ENCODE peak calls at places on chromosomes 11 and 22, in six cellular contexts. One of them, this sample, is unnamed.

GRCh38 chr11:131037873-131038272 is 121.6 kb upstream of the SNX19 start:
- DNase-seq in AG09319: no peak
- DNase-seq in neural progenitor cell: peak
- DNase-seq in WTC11: no peak
- DNase-seq in heart right ventricle: no peak
- DNase-seq in psoas muscle: no peak
- DNase-seq in this sample: no peak

GRCh38 chr11:12674936-12675696 is 895 bp downstream of the TEAD1 start:
- DNase-seq in WTC11: peak
- DNase-seq in heart right ventricle: peak
- DNase-seq in psoas muscle: peak
- DNase-seq in neural progenitor cell: peak
- DNase-seq in AG09319: no peak
- DNase-seq in this sample: peak

GRCh38 chr22:16962501-16962900 is 45.5 kb downstream of the GAB4 start:
- DNase-seq in AG09319: no peak
- DNase-seq in psoas muscle: no peak
- DNase-seq in WTC11: no peak
- DNase-seq in neural progenitor cell: no peak
- DNase-seq in heart right ventricle: no peak
- DNase-seq in this sample: no peak

GRCh38 chr22:27906241-27906640 is 12.8 kb downstream of the PITPNB start:
- DNase-seq in WTC11: no peak
- DNase-seq in neural progenitor cell: no peak
- DNase-seq in psoas muscle: no peak
- DNase-seq in heart right ventricle: no peak
- DNase-seq in AG09319: no peak
- DNase-seq in this sample: no peak

GRCh38 chr11:76327756-76328388 is 53.1 kb downstream of the THAP12 start:
- DNase-seq in neural progenitor cell: no peak
- DNase-seq in AG09319: no peak
- DNase-seq in heart right ventricle: no peak
- DNase-seq in psoas muscle: no peak
- DNase-seq in WTC11: no peak
- DNase-seq in this sample: no peak

GRCh38 chr11:132913295-132913694 is 619.0 kb downstream of the OPCML start:
- DNase-seq in heart right ventricle: no peak
- DNase-seq in neural progenitor cell: no peak
- DNase-seq in psoas muscle: no peak
- DNase-seq in AG09319: no peak
- DNase-seq in WTC11: no peak
- DNase-seq in this sample: no peak

GRCh38 chr22:30040499-30041055 is 39.7 kb upstream of the HORMAD2 start:
- DNase-seq in WTC11: no peak
- DNase-seq in AG09319: no peak
- DNase-seq in heart right ventricle: no peak
- DNase-seq in neural progenitor cell: no peak
- DNase-seq in psoas muscle: no peak
- DNase-seq in this sample: no peak

GRCh38 chr11:60164550-60165075 is 18.3 kb downstream of the MS4A6A start:
- DNase-seq in AG09319: no peak
- DNase-seq in WTC11: no peak
- DNase-seq in neural progenitor cell: no peak
- DNase-seq in psoas muscle: no peak
- DNase-seq in heart right ventricle: no peak
- DNase-seq in this sample: no peak

GRCh38 chr11:13850256-13851010 is 112.1 kb upstream of the SPON1 start:
- DNase-seq in heart right ventricle: no peak
- DNase-seq in psoas muscle: no peak
- DNase-seq in WTC11: no peak
- DNase-seq in AG09319: no peak
- DNase-seq in neural progenitor cell: no peak
- DNase-seq in this sample: no peak

GRCh38 chr11:94895451-94895850 is 77.9 kb downstream of the CWC15 start:
- DNase-seq in heart right ventricle: no peak
- DNase-seq in AG09319: no peak
- DNase-seq in neural progenitor cell: no peak
- DNase-seq in WTC11: no peak
- DNase-seq in psoas muscle: no peak
- DNase-seq in this sample: no peak

DNA sequence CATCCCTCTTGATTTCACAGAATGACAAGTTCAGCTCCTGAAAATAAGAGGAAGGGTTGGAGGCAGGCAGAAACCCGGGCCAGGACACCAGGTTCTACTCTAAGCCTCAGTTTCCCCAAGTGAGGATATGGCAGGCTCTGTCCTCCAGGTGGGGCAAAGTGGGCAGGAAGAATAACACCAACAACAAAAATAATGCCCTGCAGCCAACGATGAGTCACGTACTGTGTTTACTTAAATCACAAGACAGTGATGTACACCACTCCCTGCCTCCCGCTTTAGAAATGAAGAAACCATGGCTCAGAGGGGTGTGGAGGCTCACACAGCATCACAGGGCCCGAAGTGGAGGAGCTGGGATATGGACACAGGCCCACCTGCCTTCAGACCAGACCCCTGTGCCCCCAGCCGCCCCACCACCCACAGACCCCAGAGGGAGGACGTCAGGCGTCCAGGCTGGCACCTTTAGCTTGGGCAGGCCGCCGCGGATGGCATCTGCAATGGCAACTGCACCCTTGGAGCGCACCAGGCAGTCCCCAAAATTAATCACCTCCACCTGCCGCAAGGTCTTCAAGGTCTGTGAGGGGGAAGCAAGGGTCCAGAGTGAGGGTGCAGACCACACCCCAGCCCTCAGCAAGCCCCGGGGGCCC is 15.6 kb upstream of the CHADL start:
- DNase-seq in heart right ventricle: no peak
- DNase-seq in neural progenitor cell: no peak
- DNase-seq in psoas muscle: no peak
- DNase-seq in WTC11: no peak
- DNase-seq in AG09319: peak
- DNase-seq in this sample: no peak
- TF ChIP-seq CTCF in heart right ventricle: no peak
- TF ChIP-seq CTCF in neural progenitor cell: no peak
- TF ChIP-seq CTCF in psoas muscle: no peak
- TF ChIP-seq CTCF in WTC11: no peak
- TF ChIP-seq CTCF in AG09319: peak
- TF ChIP-seq CTCF in this sample: no peak

GRCh38 chr11:92837595-92837994 is 131.9 kb upstream of the MTNR1B start:
- DNase-seq in WTC11: no peak
- DNase-seq in AG09319: no peak
- DNase-seq in heart right ventricle: no peak
- DNase-seq in neural progenitor cell: no peak
- DNase-seq in psoas muscle: no peak
- DNase-seq in this sample: no peak

GRCh38 chr11:92830382-92831148 is 138.9 kb upstream of the MTNR1B start:
- DNase-seq in neural progenitor cell: no peak
- DNase-seq in WTC11: no peak
- DNase-seq in heart right ventricle: no peak
- DNase-seq in psoas muscle: no peak
- DNase-seq in AG09319: no peak
- DNase-seq in this sample: peak

GRCh38 chr11:92829671-92830070 is 139.8 kb upstream of the MTNR1B start:
- DNase-seq in psoas muscle: no peak
- DNase-seq in WTC11: no peak
- DNase-seq in heart right ventricle: no peak
- DNase-seq in AG09319: no peak
- DNase-seq in neural progenitor cell: no peak
- DNase-seq in this sample: no peak

GRCh38 chr11:92838655-92839334 is 130.7 kb upstream of the MTNR1B start:
- DNase-seq in psoas muscle: no peak
- DNase-seq in AG09319: no peak
- DNase-seq in WTC11: peak
- DNase-seq in heart right ventricle: no peak
- DNase-seq in neural progenitor cell: peak
- DNase-seq in this sample: no peak

GRCh38 chr11:92834296-92835020 is 135.0 kb upstream of the MTNR1B start:
- DNase-seq in AG09319: no peak
- DNase-seq in neural progenitor cell: no peak
- DNase-seq in WTC11: no peak
- DNase-seq in heart right ventricle: no peak
- DNase-seq in psoas muscle: no peak
- DNase-seq in this sample: no peak
- TF ChIP-seq CTCF in AG09319: no peak
- TF ChIP-seq CTCF in neural progenitor cell: no peak
- TF ChIP-seq CTCF in WTC11: no peak
- TF ChIP-seq CTCF in heart right ventricle: no peak
- TF ChIP-seq CTCF in psoas muscle: no peak
- TF ChIP-seq CTCF in this sample: no peak

DNA sequence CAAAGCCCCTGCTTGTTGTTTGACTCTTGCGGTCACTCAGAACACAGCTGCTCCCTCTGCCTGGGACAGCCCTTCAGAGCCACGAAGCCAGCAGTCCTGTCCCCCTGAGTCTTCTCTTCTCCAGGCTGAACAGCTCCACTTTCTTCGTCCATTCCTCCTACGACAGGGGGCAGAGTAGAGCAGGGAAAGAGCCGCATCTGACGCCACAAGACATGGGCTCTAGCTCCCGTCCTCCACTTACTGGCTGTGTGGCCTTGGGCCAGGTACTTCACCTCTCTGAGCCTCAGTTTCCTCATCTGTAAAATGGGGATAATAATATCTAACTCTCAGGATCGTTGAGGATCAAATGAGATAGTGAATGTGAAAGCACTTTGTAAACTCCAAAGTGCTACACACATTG is 29.9 kb downstream of the CHRDL2 start:
- DNase-seq in WTC11: peak
- DNase-seq in neural progenitor cell: peak
- DNase-seq in heart right ventricle: no peak
- DNase-seq in psoas muscle: no peak
- DNase-seq in AG09319: no peak
- DNase-seq in this sample: no peak
- TF ChIP-seq CTCF in WTC11: peak
- TF ChIP-seq CTCF in neural progenitor cell: peak
- TF ChIP-seq CTCF in heart right ventricle: no peak
- TF ChIP-seq CTCF in psoas muscle: no peak
- TF ChIP-seq CTCF in AG09319: no peak
- TF ChIP-seq CTCF in this sample: no peak

DNA sequence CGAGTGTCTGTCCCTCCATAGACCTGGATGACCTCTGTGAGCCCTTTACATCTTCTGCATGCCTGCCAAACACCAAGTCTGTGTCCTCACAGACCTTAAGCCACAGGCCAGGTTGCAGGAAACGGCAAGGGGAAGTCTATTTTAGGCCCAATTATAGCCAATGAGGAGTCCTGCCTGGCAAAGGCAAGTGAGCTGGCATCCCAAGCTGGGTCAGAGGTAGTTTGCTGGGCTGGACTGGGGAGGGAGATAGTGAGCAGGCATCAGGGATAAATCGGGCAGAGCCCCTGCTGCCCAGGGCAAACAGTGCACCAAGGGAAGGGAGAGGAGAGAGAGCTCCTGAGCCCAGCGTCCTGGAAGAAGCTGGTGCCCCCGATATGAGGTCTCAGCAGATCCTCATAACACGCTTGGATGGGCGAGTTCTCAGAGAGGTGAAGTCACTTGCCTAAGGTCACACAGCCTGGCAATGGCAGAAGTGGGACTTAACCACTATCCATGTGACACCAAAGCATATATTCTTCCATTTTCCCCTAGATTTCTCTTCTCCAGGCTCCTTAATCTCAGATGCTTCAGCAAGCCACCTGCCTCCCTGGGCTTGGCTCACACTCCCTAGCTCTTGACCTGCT is 3.7 kb upstream of the RELT start:
- DNase-seq in AG09319: no peak
- DNase-seq in WTC11: peak
- DNase-seq in heart right ventricle: no peak
- DNase-seq in neural progenitor cell: peak
- DNase-seq in psoas muscle: no peak
- DNase-seq in this sample: no peak
- TF ChIP-seq CTCF in AG09319: peak
- TF ChIP-seq CTCF in WTC11: no peak
- TF ChIP-seq CTCF in heart right ventricle: peak
- TF ChIP-seq CTCF in neural progenitor cell: peak
- TF ChIP-seq CTCF in psoas muscle: peak
- TF ChIP-seq CTCF in this sample: no peak